ENCODE peak calls at places on chromosomes 11 and 22, in eight cellular contexts. K is GM23248; T is activated T-cell treated with anti-CD3 and anti-CD28 coated beads, Interleukin-2, amount 50 U/mL, for 72 hours; N is left lung; Z is GM13977; Q is stimulated activated naive B cell treated with anti-CD40 and anti-IgM and Interleukin-4, amounts not matched to agents 10 μg/mL and 1 μg/mL and 100 μg/mL, for 72 hours; C is HFF-Myc; G is activated CD4-positive, CD25-positive, alpha-beta regulatory T cell treated with anti-CD3 and anti-CD28 coated beads, Interleukin-2, amount 50 U/mL, for 16 hours. U is an unnamed sample.

GRCh38 chr11:112727341-112727841 is 233.8 kb upstream of the NCAM1 start:
- DNase-seq in K (no peak), T (no peak), N (no peak), Z (no peak), Q (no peak), C (no peak), G (no peak), U (no peak)

GRCh38 chr11:119758291-119758690 is 29.3 kb upstream of the NECTIN1 start:
- DNase-seq in K (peak), T (no peak), N (no peak), Z (no peak), Q (no peak), C (no peak), G (no peak), U (no peak)

GRCh38 chr11:106012744-106013143 is 9.3 kb downstream of the MSANTD4 start:
- DNase-seq in K (peak), T (no peak), N (no peak), Z (no peak), Q (no peak), C (peak), G (no peak), U (no peak)

GRCh38 chr11:89660234-89660633 is 49.9 kb upstream of the TRIM77 start:
- DNase-seq in K (no peak), T (no peak), N (no peak), Z (no peak), Q (no peak), C (no peak), G (no peak), U (no peak)

GRCh38 chr11:95514386-95515145 is 275.0 kb downstream of the FAM76B start:
- DNase-seq in K (no peak), T (no peak), N (no peak), Z (no peak), Q (no peak), C (no peak), G (no peak), U (no peak)

GRCh38 chr22:18118345-18118915 is 7.8 kb downstream of the TUBA8 start:
- DNase-seq in K (no peak), T (no peak), N (no peak), Z (no peak), Q (no peak), C (no peak), G (no peak), U (no peak)

GRCh38 chr11:69650081-69650831 is 9.3 kb downstream of the CCND1 start:
- DNase-seq in K (peak), T (no peak), N (peak), Z (no peak), Q (no peak), C (peak), G (no peak), U (no peak)

GRCh38 chr11:64842851-64843841 is 1.3 kb downstream of the CDC42BPG start:
- DNase-seq in K (no peak), T (no peak), N (no peak), Z (no peak), Q (no peak), C (no peak), G (no peak), U (no peak)

GRCh38 chr11:105371311-105371710 is 231.7 kb upstream of the CARD18 start:
- DNase-seq in K (no peak), T (no peak), N (no peak), Z (no peak), Q (no peak), C (no peak), G (no peak), U (no peak)

GRCh38 chr22:17192186-17192585 is 27.0 kb downstream of the ADA2 start:
- DNase-seq in K (no peak), T (no peak), N (no peak), Z (no peak), Q (no peak), C (no peak), G (no peak), U (no peak)

GRCh38 chr22:20200411-20200810 is 49.6 kb upstream of the CCDC188 start:
- DNase-seq in K (no peak), T (no peak), N (no peak), Z (no peak), Q (no peak), C (no peak), G (no peak), U (no peak)

GRCh38 chr11:96219981-96220623 is 122.9 kb downstream of the MAML2 start:
- DNase-seq in K (peak), T (peak), N (no peak), Z (no peak), Q (no peak), C (no peak), G (no peak), U (no peak)

GRCh38 chr11:114988644-114989043 is 310.3 kb downstream of the NXPE2 start:
- DNase-seq in K (no peak), T (no peak), N (no peak), Z (no peak), Q (no peak), C (no peak), G (no peak), U (no peak)

GRCh38 chr22:47165998-47166397 is 403.5 kb downstream of the TBC1D22A start:
- DNase-seq in K (no peak), T (no peak), N (no peak), Z (no peak), Q (no peak), C (no peak), G (no peak), U (no peak)

GRCh38 chr11:76802621-76803020 is 19.5 kb downstream of the TSKU start:
- DNase-seq in K (no peak), T (no peak), N (no peak), Z (no peak), Q (no peak), C (no peak), G (no peak), U (no peak)

GRCh38 chr11:8593935-8594909 is at the start of gene STK33:
- DNase-seq in K (peak), T (peak), N (peak), Z (peak), Q (peak), C (no peak), G (no peak), U (peak)

GRCh38 chr11:48107188-48107704 is 109.4 kb upstream of the OR4B1 start:
- DNase-seq in K (peak), T (peak), N (no peak), Z (peak), Q (peak), C (no peak), G (no peak), U (peak)

GRCh38 chr11:102346456-102346747 is 612 bp upstream of the BIRC2 start:
- DNase-seq in K (no peak), T (no peak), N (no peak), Z (no peak), Q (no peak), C (no peak), G (no peak), U (peak)

GRCh38 chr11:131904756-131905155 is 534.3 kb downstream of the NTM start:
- DNase-seq in K (no peak), T (no peak), N (no peak), Z (no peak), Q (no peak), C (no peak), G (no peak), U (no peak)

GRCh38 chr11:2461253-2462091 is 16.7 kb downstream of the KCNQ1 start:
- DNase-seq in K (no peak), T (no peak), N (no peak), Z (no peak), Q (no peak), C (no peak), G (no peak), U (no peak)

GRCh38 chr22:21972293-21972779 is 10.3 kb downstream of the TOP3B start:
- DNase-seq in K (peak), T (peak), N (no peak), Z (peak), Q (peak), C (no peak), G (no peak), U (peak)

GRCh38 chr11:91199866-91200265 is 977.0 kb upstream of the CHORDC1 start:
- DNase-seq in K (no peak), T (no peak), N (no peak), Z (no peak), Q (no peak), C (no peak), G (no peak), U (no peak)

GRCh38 chr22:37169412-37169811 is 18.6 kb downstream of the C1QTNF6 start:
- DNase-seq in K (no peak), T (no peak), N (no peak), Z (no peak), Q (no peak), C (no peak), G (no peak), U (no peak)

GRCh38 chr22:41557401-41558240 is 3.2 kb upstream of the CSDC2 start:
- DNase-seq in K (peak), T (peak), N (no peak), Z (peak), Q (no peak), C (no peak), G (no peak), U (peak)

GRCh38 chr22:40257979-40258378 is 80.3 kb downstream of the TNRC6B start:
- DNase-seq in K (peak), T (no peak), N (no peak), Z (no peak), Q (no peak), C (no peak), G (no peak), U (no peak)

GRCh38 chr11:29125621-29126020 is 891.2 kb downstream of the KCNA4 start:
- DNase-seq in K (no peak), T (no peak), N (no peak), Z (no peak), Q (no peak), C (no peak), G (no peak), U (no peak)

GRCh38 chr11:27716216-27716615 is 16.0 kb upstream of the BDNF start:
- DNase-seq in K (no peak), T (no peak), N (no peak), Z (no peak), Q (no peak), C (no peak), G (no peak), U (no peak)

GRCh38 chr22:23088199-23088604 is 17.9 kb downstream of the GNAZ start:
- DNase-seq in K (no peak), T (peak), N (no peak), Z (no peak), Q (no peak), C (no peak), G (no peak), U (no peak)

GRCh38 chr11:72263363-72263762 is 19.4 kb upstream of the PHOX2A start:
- DNase-seq in K (peak), T (no peak), N (no peak), Z (no peak), Q (no peak), C (no peak), G (no peak), U (no peak)

GRCh38 chr22:39502789-39503464 is 837 bp downstream of the MIEF1 start:
- DNase-seq in K (peak), T (no peak), N (no peak), Z (no peak), Q (no peak), C (no peak), G (no peak), U (no peak)

GRCh38 chr11:71582309-71582895 is at the start of gene KRTAP5-11:
- DNase-seq in K (no peak), T (no peak), N (peak), Z (no peak), Q (no peak), C (no peak), G (no peak), U (no peak)

GRCh38 chr11:110565690-110566336 is 136.1 kb downstream of the FDX1 start:
- DNase-seq in K (no peak), T (no peak), N (no peak), Z (no peak), Q (no peak), C (no peak), G (no peak), U (no peak)

GRCh38 chr11:95100191-95100648 is 10.6 kb downstream of the ENDOD1 start:
- DNase-seq in K (no peak), T (no peak), N (no peak), Z (no peak), Q (no peak), C (no peak), G (no peak), U (no peak)

GRCh38 chr11:124672531-124673215 is 866 bp downstream of the SIAE start:
- DNase-seq in K (no peak), T (no peak), N (no peak), Z (no peak), Q (no peak), C (no peak), G (no peak), U (no peak)